ENCODE peak calls at places on chromosomes 11 and 22, in nine cellular contexts. F, O, S, X, W, A, G, K and D are unnamed samples.
A peak's percentile ranks its signal among the peaks of the same experiment; 100 is the strongest.

GRCh38 chr22:23270212-23270733 is 90.0 kb downstream of the BCR start:
- DNase-seq in X (peak; percentile 39), A (peak; percentile 7), K (no peak), O (no peak), G (no peak), F (no peak), S (no peak), W (no peak), D (no peak)

GRCh38 chr22:23258826-23259170 is 78.5 kb downstream of the BCR start:
- DNase-seq in A (no peak), O (no peak), F (no peak), S (no peak), G (no peak), X (no peak), K (no peak), W (no peak), D (no peak)

GRCh38 chr11:3095712-3096361 is 38.6 kb upstream of the CARS1 start:
- DNase-seq in K (peak; percentile 19), G (no peak), W (no peak), S (peak; percentile 55), A (peak; percentile 91), F (no peak), O (peak; percentile 25), X (no peak), D (no peak)

GRCh38 chr11:96141649-96142048 is 201.3 kb downstream of the MAML2 start:
- DNase-seq in G (no peak), X (no peak), O (no peak), K (no peak), A (no peak), S (no peak), W (no peak), F (no peak), D (no peak)

GRCh38 chr22:36384766-36385400 is 2.9 kb downstream of the MYH9 start:
- DNase-seq in O (no peak), G (no peak), X (no peak), K (no peak), S (no peak), F (no peak), A (no peak), W (no peak), D (no peak)

GRCh38 chr22:43244803-43245527 is 58.0 kb upstream of the TTLL12 start:
- DNase-seq in X (no peak), W (no peak), K (no peak), F (no peak), O (no peak), S (no peak), A (no peak), G (no peak), D (no peak)

GRCh38 chr22:47676685-47677084 is 914.2 kb downstream of the TBC1D22A start:
- DNase-seq in G (no peak), A (no peak), W (no peak), K (no peak), F (no peak), S (no peak), O (no peak), X (no peak), D (no peak)

GRCh38 chr11:65558002-65558784 is at the start of gene LTBP3:
- DNase-seq in S (no peak), A (peak; percentile 71), W (peak; percentile 93), X (peak; percentile 67), O (no peak), F (peak; percentile 37), G (no peak), K (peak; percentile 73), D (peak; percentile 90)

GRCh38 chr22:46023558-46023981 is 46.6 kb upstream of the WNT7B start:
- DNase-seq in O (peak; percentile 77), A (peak; percentile 92), X (no peak), F (no peak), W (peak; percentile 73), S (peak; percentile 75), K (no peak), G (no peak), D (no peak)

GRCh38 chr11:19419021-19419750 is 178.4 kb upstream of the E2F8 start:
- DNase-seq in S (peak; percentile 52), A (peak; percentile 89), O (no peak), W (no peak), F (no peak), K (no peak), X (no peak), G (no peak), D (no peak)

GRCh38 chr22:26169312-26170111 is at the start of gene SEZ6L:
- DNase-seq in K (no peak), A (no peak), S (no peak), X (peak; percentile 51), W (no peak), F (peak; percentile 73), G (no peak), O (no peak), D (no peak)

GRCh38 chr11:103730151-103730940 is 306.1 kb upstream of the DDI1 start:
- DNase-seq in X (no peak), W (no peak), F (no peak), K (no peak), G (no peak), S (peak; percentile 11), O (no peak), A (peak; percentile 81), D (no peak)

GRCh38 chr22:24291538-24292201 is 21.0 kb downstream of the SPECC1L start:
- DNase-seq in W (no peak), G (no peak), K (no peak), S (no peak), O (no peak), A (no peak), X (no peak), F (no peak), D (no peak)

GRCh38 chr11:72426054-72426757 is 8.1 kb downstream of the CLPB start:
- DNase-seq in S (no peak), F (no peak), X (no peak), K (no peak), G (no peak), O (no peak), A (no peak), W (peak; percentile 55), D (no peak)

GRCh38 chr22:42996646-42997365 is 18.1 kb downstream of the PACSIN2 start:
- DNase-seq in G (no peak), K (no peak), X (no peak), O (no peak), F (no peak), S (no peak), W (peak; percentile 82), A (no peak), D (no peak)

GRCh38 chr22:44314425-44315067 is 1.8 kb upstream of the SHISAL1 start:
- DNase-seq in O (no peak), K (no peak), W (no peak), A (no peak), F (no peak), X (no peak), G (no peak), S (no peak), D (no peak)

GRCh38 chr22:38203090-38203810 is 1.5 kb downstream of the MAFF start:
- DNase-seq in S (peak; percentile 70), F (no peak), W (no peak), G (peak; percentile 65), X (no peak), O (no peak), K (peak; percentile 54), A (peak; percentile 53), D (no peak)

GRCh38 chr11:3942160-3942955 is 86.9 kb downstream of the STIM1 start:
- DNase-seq in X (no peak), A (no peak), S (no peak), F (no peak), K (no peak), W (no peak), G (no peak), O (no peak), D (peak; percentile 45)

GRCh38 chr11:87463486-87464102 is 425.9 kb downstream of the TMEM135 start:
- DNase-seq in X (peak; percentile 38), G (no peak), W (no peak), K (peak; percentile 38), A (peak; percentile 36), F (no peak), S (peak; percentile 80), O (no peak), D (peak; percentile 82)

GRCh38 chr11:121727942-121728341 is 275.2 kb upstream of the SORL1-AS1 start:
- DNase-seq in S (no peak), A (no peak), K (no peak), X (no peak), F (no peak), O (no peak), G (no peak), W (no peak), D (no peak)

GRCh38 chr11:130904380-130904779 is 11.9 kb downstream of the SNX19 start:
- DNase-seq in S (peak; percentile 24), K (peak; percentile 37), G (no peak), A (no peak), F (no peak), O (no peak), X (peak; percentile 18), W (no peak), D (peak; percentile 66)

GRCh38 chr22:29313126-29314071 is 2.1 kb downstream of the RASL10A start:
- DNase-seq in F (no peak), O (no peak), K (no peak), A (no peak), W (peak; percentile 76), X (no peak), S (peak; percentile 43), G (no peak), D (no peak)

GRCh38 chr11:390175-390574 is 3.8 kb upstream of the PKP3 start:
- DNase-seq in O (no peak), X (no peak), W (no peak), G (no peak), A (no peak), S (peak; percentile 62), F (no peak), K (no peak), D (peak; percentile 81)

GRCh38 chr11:33307984-33308383 is 50.8 kb downstream of the HIPK3 start:
- DNase-seq in O (no peak), G (no peak), F (no peak), A (no peak), S (no peak), X (no peak), K (no peak), W (no peak), D (no peak)

GRCh38 chr11:91763331-91763730 is 461.3 kb upstream of the FAT3 start:
- DNase-seq in F (no peak), K (no peak), O (no peak), A (no peak), S (no peak), X (no peak), W (no peak), G (no peak), D (no peak)

GRCh38 chr22:29073618-29074275 is 912 bp downstream of the KREMEN1 start:
- DNase-seq in G (peak; percentile 43), F (no peak), W (no peak), A (no peak), S (peak; percentile 57), X (no peak), O (no peak), K (peak; percentile 23), D (peak; percentile 37)

GRCh38 chr11:47406896-47407745 is 1.3 kb upstream of the SLC39A13 start:
- DNase-seq in O (no peak), A (peak; percentile 18), W (no peak), S (peak; percentile 54), F (no peak), K (no peak), X (no peak), G (no peak), D (no peak)

GRCh38 chr11:94737171-94737611 is 31.0 kb upstream of the AMOTL1 start:
- DNase-seq in F (no peak), O (no peak), S (peak; percentile 43), K (peak; percentile 59), W (no peak), A (peak; percentile 54), X (no peak), G (no peak), D (peak; percentile 86)

GRCh38 chr11:72683782-72684200 is 9.6 kb upstream of the PDE2A start:
- DNase-seq in K (peak; percentile 49), F (peak; percentile 49), A (peak; percentile 19), O (no peak), G (peak; percentile 59), W (no peak), S (peak; percentile 47), X (peak; percentile 82), D (peak; percentile 53)

GRCh38 chr22:50438305-50439275 is 36.2 kb downstream of the SBF1 start:
- DNase-seq in X (no peak), W (no peak), G (no peak), A (no peak), S (no peak), O (no peak), K (no peak), F (no peak), D (no peak)

GRCh38 chr11:102186836-102187235 is 76.6 kb downstream of the YAP1 start:
- DNase-seq in W (no peak), S (no peak), F (no peak), X (no peak), K (no peak), G (no peak), A (no peak), O (no peak), D (no peak)